ENCODE peak calls at places on chromosomes 13 and 19, in seven cellular contexts. One of them, this sample, is unnamed.

GRCh38 chr13:110116072-110116487 is 190.9 kb downstream of the COL4A1 start:
- DNase-seq in heart left ventricle: peak
- DNase-seq in ovary: no peak
- DNase-seq in left ventricle myocardium inferior: peak
- DNase-seq in AG09309: no peak
- DNase-seq in CD8-positive, alpha-beta memory T cell: peak
- DNase-seq in fibroblast of mammary gland: peak
- DNase-seq in this sample: peak

GRCh38 chr13:64397699-64398098 is 2832.4 kb downstream of the PCDH9 start:
- DNase-seq in heart left ventricle: no peak
- DNase-seq in ovary: no peak
- DNase-seq in left ventricle myocardium inferior: no peak
- DNase-seq in AG09309: no peak
- DNase-seq in CD8-positive, alpha-beta memory T cell: no peak
- DNase-seq in fibroblast of mammary gland: no peak
- DNase-seq in this sample: no peak

GRCh38 chr13:43520331-43520730 is 266.4 kb downstream of the ENOX1 start:
- DNase-seq in heart left ventricle: no peak
- DNase-seq in ovary: no peak
- DNase-seq in left ventricle myocardium inferior: no peak
- DNase-seq in AG09309: no peak
- DNase-seq in CD8-positive, alpha-beta memory T cell: no peak
- DNase-seq in fibroblast of mammary gland: peak
- DNase-seq in this sample: no peak

GRCh38 chr19:48487944-48488343 is 18.8 kb downstream of the CYTH2 start:
- DNase-seq in heart left ventricle: peak
- DNase-seq in ovary: no peak
- DNase-seq in left ventricle myocardium inferior: peak
- DNase-seq in AG09309: peak
- DNase-seq in CD8-positive, alpha-beta memory T cell: no peak
- DNase-seq in fibroblast of mammary gland: peak
- DNase-seq in this sample: peak

GRCh38 chr19:5349041-5349440 is 8.4 kb upstream of the PTPRS start:
- DNase-seq in heart left ventricle: no peak
- DNase-seq in ovary: no peak
- DNase-seq in left ventricle myocardium inferior: no peak
- DNase-seq in AG09309: no peak
- DNase-seq in CD8-positive, alpha-beta memory T cell: no peak
- DNase-seq in fibroblast of mammary gland: no peak
- DNase-seq in this sample: no peak

GRCh38 chr19:55283548-55284393 is at the start of gene BRSK1:
- DNase-seq in heart left ventricle: peak
- DNase-seq in ovary: peak
- DNase-seq in left ventricle myocardium inferior: peak
- DNase-seq in AG09309: no peak
- DNase-seq in CD8-positive, alpha-beta memory T cell: peak
- DNase-seq in fibroblast of mammary gland: peak
- DNase-seq in this sample: no peak

GRCh38 chr13:49046002-49046401 is 70.3 kb downstream of the FNDC3A start:
- DNase-seq in heart left ventricle: no peak
- DNase-seq in ovary: no peak
- DNase-seq in left ventricle myocardium inferior: no peak
- DNase-seq in AG09309: peak
- DNase-seq in CD8-positive, alpha-beta memory T cell: no peak
- DNase-seq in fibroblast of mammary gland: peak
- DNase-seq in this sample: no peak

GRCh38 chr13:24247016-24247415 is 62.4 kb upstream of the C1QTNF9 start:
- DNase-seq in heart left ventricle: no peak
- DNase-seq in ovary: no peak
- DNase-seq in left ventricle myocardium inferior: no peak
- DNase-seq in AG09309: no peak
- DNase-seq in CD8-positive, alpha-beta memory T cell: no peak
- DNase-seq in fibroblast of mammary gland: no peak
- DNase-seq in this sample: no peak

GRCh38 chr13:23684647-23685046 is 114.4 kb downstream of the TNFRSF19 start:
- DNase-seq in heart left ventricle: no peak
- DNase-seq in ovary: no peak
- DNase-seq in left ventricle myocardium inferior: no peak
- DNase-seq in AG09309: no peak
- DNase-seq in CD8-positive, alpha-beta memory T cell: no peak
- DNase-seq in fibroblast of mammary gland: no peak
- DNase-seq in this sample: no peak

GRCh38 chr19:18900700-18901502 is 4.9 kb upstream of the CERS1 start:
- DNase-seq in heart left ventricle: no peak
- DNase-seq in ovary: no peak
- DNase-seq in left ventricle myocardium inferior: no peak
- DNase-seq in AG09309: no peak
- DNase-seq in CD8-positive, alpha-beta memory T cell: no peak
- DNase-seq in fibroblast of mammary gland: no peak
- DNase-seq in this sample: peak

GRCh38 chr13:97627566-97627965 is 193.6 kb downstream of the RAP2A start:
- DNase-seq in heart left ventricle: peak
- DNase-seq in ovary: peak
- DNase-seq in left ventricle myocardium inferior: peak
- DNase-seq in AG09309: peak
- DNase-seq in CD8-positive, alpha-beta memory T cell: no peak
- DNase-seq in fibroblast of mammary gland: peak
- DNase-seq in this sample: peak

GRCh38 chr19:48090281-48090802 is 20.3 kb downstream of the PLA2G4C start:
- DNase-seq in heart left ventricle: no peak
- DNase-seq in ovary: no peak
- DNase-seq in left ventricle myocardium inferior: no peak
- DNase-seq in AG09309: peak
- DNase-seq in CD8-positive, alpha-beta memory T cell: no peak
- DNase-seq in fibroblast of mammary gland: no peak
- DNase-seq in this sample: no peak

GRCh38 chr19:31135841-31136240 is 213.4 kb downstream of the TSHZ3 start:
- DNase-seq in heart left ventricle: no peak
- DNase-seq in ovary: no peak
- DNase-seq in left ventricle myocardium inferior: no peak
- DNase-seq in AG09309: no peak
- DNase-seq in CD8-positive, alpha-beta memory T cell: no peak
- DNase-seq in fibroblast of mammary gland: peak
- DNase-seq in this sample: no peak

GRCh38 chr19:18089726-18090125 is 3.0 kb upstream of the IL12RB1 start:
- DNase-seq in heart left ventricle: no peak
- DNase-seq in ovary: no peak
- DNase-seq in left ventricle myocardium inferior: no peak
- DNase-seq in AG09309: no peak
- DNase-seq in CD8-positive, alpha-beta memory T cell: no peak
- DNase-seq in fibroblast of mammary gland: no peak
- DNase-seq in this sample: no peak

GRCh38 chr19:41700381-41701195 is 7.8 kb upstream of the CEACAM5 start:
- DNase-seq in heart left ventricle: no peak
- DNase-seq in ovary: no peak
- DNase-seq in left ventricle myocardium inferior: no peak
- DNase-seq in AG09309: no peak
- DNase-seq in CD8-positive, alpha-beta memory T cell: no peak
- DNase-seq in fibroblast of mammary gland: no peak
- DNase-seq in this sample: no peak

GRCh38 chr13:75550159-75550567 is 572 bp downstream of the UCHL3 start:
- DNase-seq in heart left ventricle: no peak
- DNase-seq in ovary: no peak
- DNase-seq in left ventricle myocardium inferior: no peak
- DNase-seq in AG09309: no peak
- DNase-seq in CD8-positive, alpha-beta memory T cell: no peak
- DNase-seq in fibroblast of mammary gland: peak
- DNase-seq in this sample: no peak

GRCh38 chr13:29369060-29369743 is 226.3 kb downstream of the SLC7A1 start:
- DNase-seq in heart left ventricle: no peak
- DNase-seq in ovary: no peak
- DNase-seq in left ventricle myocardium inferior: no peak
- DNase-seq in AG09309: no peak
- DNase-seq in CD8-positive, alpha-beta memory T cell: no peak
- DNase-seq in fibroblast of mammary gland: peak
- DNase-seq in this sample: no peak

GRCh38 chr19:8610928-8611284 is 391 bp upstream of the ADAMTS10 start:
- DNase-seq in heart left ventricle: no peak
- DNase-seq in ovary: no peak
- DNase-seq in left ventricle myocardium inferior: no peak
- DNase-seq in AG09309: no peak
- DNase-seq in CD8-positive, alpha-beta memory T cell: no peak
- DNase-seq in fibroblast of mammary gland: no peak
- DNase-seq in this sample: no peak
- H3K4me3 ChIP-seq in heart left ventricle: peak
- H3K4me3 ChIP-seq in ovary: peak
- H3K4me3 ChIP-seq in left ventricle myocardium inferior: peak
- H3K4me3 ChIP-seq in AG09309: no peak
- H3K4me3 ChIP-seq in CD8-positive, alpha-beta memory T cell: no peak
- H3K4me3 ChIP-seq in fibroblast of mammary gland: no peak
- H3K4me3 ChIP-seq in this sample: peak

GRCh38 chr19:11641241-11641640 is 44.0 kb downstream of the ZNF627 start:
- DNase-seq in heart left ventricle: no peak
- DNase-seq in ovary: no peak
- DNase-seq in left ventricle myocardium inferior: no peak
- DNase-seq in AG09309: no peak
- DNase-seq in CD8-positive, alpha-beta memory T cell: no peak
- DNase-seq in fibroblast of mammary gland: no peak
- DNase-seq in this sample: no peak

GRCh38 chr19:11639602-11640471 is 42.6 kb downstream of the ZNF627 start:
- DNase-seq in heart left ventricle: peak
- DNase-seq in ovary: peak
- DNase-seq in left ventricle myocardium inferior: peak
- DNase-seq in AG09309: peak
- DNase-seq in CD8-positive, alpha-beta memory T cell: peak
- DNase-seq in fibroblast of mammary gland: peak
- DNase-seq in this sample: peak

GRCh38 chr19:11642902-11643301 is 45.6 kb downstream of the ZNF627 start:
- DNase-seq in heart left ventricle: no peak
- DNase-seq in ovary: no peak
- DNase-seq in left ventricle myocardium inferior: no peak
- DNase-seq in AG09309: no peak
- DNase-seq in CD8-positive, alpha-beta memory T cell: no peak
- DNase-seq in fibroblast of mammary gland: no peak
- DNase-seq in this sample: no peak

GRCh38 chr19:11633223-11633622 is 35.9 kb downstream of the ZNF627 start:
- DNase-seq in heart left ventricle: no peak
- DNase-seq in ovary: no peak
- DNase-seq in left ventricle myocardium inferior: no peak
- DNase-seq in AG09309: no peak
- DNase-seq in CD8-positive, alpha-beta memory T cell: no peak
- DNase-seq in fibroblast of mammary gland: no peak
- DNase-seq in this sample: no peak

GRCh38 chr19:11639245-11639601 is 41.9 kb downstream of the ZNF627 start:
- DNase-seq in heart left ventricle: no peak
- DNase-seq in ovary: no peak
- DNase-seq in left ventricle myocardium inferior: no peak
- DNase-seq in AG09309: no peak
- DNase-seq in CD8-positive, alpha-beta memory T cell: no peak
- DNase-seq in fibroblast of mammary gland: no peak
- DNase-seq in this sample: no peak
- H3K4me3 ChIP-seq in heart left ventricle: peak
- H3K4me3 ChIP-seq in ovary: peak
- H3K4me3 ChIP-seq in left ventricle myocardium inferior: peak
- H3K4me3 ChIP-seq in AG09309: peak
- H3K4me3 ChIP-seq in CD8-positive, alpha-beta memory T cell: no peak
- H3K4me3 ChIP-seq in fibroblast of mammary gland: no peak
- H3K4me3 ChIP-seq in this sample: peak

GRCh38 chr13:114041493-114041892 is 67.6 kb upstream of the C13orf46 start:
- DNase-seq in heart left ventricle: no peak
- DNase-seq in ovary: no peak
- DNase-seq in left ventricle myocardium inferior: no peak
- DNase-seq in AG09309: no peak
- DNase-seq in CD8-positive, alpha-beta memory T cell: no peak
- DNase-seq in fibroblast of mammary gland: no peak
- DNase-seq in this sample: no peak

GRCh38 chr13:114042066-114042815 is 68.4 kb upstream of the C13orf46 start:
- DNase-seq in heart left ventricle: no peak
- DNase-seq in ovary: no peak
- DNase-seq in left ventricle myocardium inferior: no peak
- DNase-seq in AG09309: no peak
- DNase-seq in CD8-positive, alpha-beta memory T cell: no peak
- DNase-seq in fibroblast of mammary gland: no peak
- DNase-seq in this sample: no peak

GRCh38 chr13:114045113-114045735 is 71.3 kb upstream of the C13orf46 start:
- DNase-seq in heart left ventricle: no peak
- DNase-seq in ovary: no peak
- DNase-seq in left ventricle myocardium inferior: no peak
- DNase-seq in AG09309: no peak
- DNase-seq in CD8-positive, alpha-beta memory T cell: no peak
- DNase-seq in fibroblast of mammary gland: no peak
- DNase-seq in this sample: no peak

GRCh38 chr13:114044486-114044885 is 70.6 kb upstream of the C13orf46 start:
- DNase-seq in heart left ventricle: no peak
- DNase-seq in ovary: peak
- DNase-seq in left ventricle myocardium inferior: no peak
- DNase-seq in AG09309: no peak
- DNase-seq in CD8-positive, alpha-beta memory T cell: no peak
- DNase-seq in fibroblast of mammary gland: peak
- DNase-seq in this sample: peak

DNA sequence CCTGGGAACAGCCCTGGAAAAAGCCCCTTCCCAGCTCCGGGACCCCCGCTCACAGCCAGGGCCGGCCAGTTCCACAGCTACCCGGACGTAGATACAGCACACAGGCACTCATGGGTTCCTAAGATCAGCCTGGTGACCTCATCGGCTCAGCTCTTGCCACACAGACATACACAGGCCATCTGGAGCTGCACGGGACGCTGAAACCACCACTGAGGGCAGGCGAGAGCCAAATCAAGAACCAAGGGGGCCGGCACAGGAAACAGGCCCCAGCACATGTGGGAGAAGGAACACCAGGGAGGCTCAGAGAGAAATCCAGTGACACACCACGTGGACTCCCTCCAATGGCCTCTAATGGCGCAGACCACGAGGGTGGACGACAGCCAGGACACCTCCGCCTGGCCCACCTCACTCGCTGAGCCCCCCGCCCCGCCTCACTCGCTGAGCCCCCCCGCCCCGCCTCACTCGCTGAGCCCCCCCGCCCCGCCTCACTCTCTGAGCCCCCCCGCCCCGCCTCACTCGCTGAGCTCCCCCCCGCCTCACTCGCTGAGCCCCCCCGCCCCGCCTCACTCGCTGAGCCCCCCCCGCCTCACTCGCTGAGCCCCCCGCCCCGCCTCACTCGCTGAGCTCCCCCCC is 69.7 kb upstream of the C13orf46 start:
- DNase-seq in heart left ventricle: peak
- DNase-seq in ovary: peak
- DNase-seq in left ventricle myocardium inferior: peak
- DNase-seq in AG09309: no peak
- DNase-seq in CD8-positive, alpha-beta memory T cell: no peak
- DNase-seq in fibroblast of mammary gland: peak
- DNase-seq in this sample: peak
- H3K4me3 ChIP-seq in heart left ventricle: no peak
- H3K4me3 ChIP-seq in ovary: no peak
- H3K4me3 ChIP-seq in left ventricle myocardium inferior: peak
- H3K4me3 ChIP-seq in AG09309: no peak
- H3K4me3 ChIP-seq in CD8-positive, alpha-beta memory T cell: no peak
- H3K4me3 ChIP-seq in fibroblast of mammary gland: no peak
- H3K4me3 ChIP-seq in this sample: no peak

DNA sequence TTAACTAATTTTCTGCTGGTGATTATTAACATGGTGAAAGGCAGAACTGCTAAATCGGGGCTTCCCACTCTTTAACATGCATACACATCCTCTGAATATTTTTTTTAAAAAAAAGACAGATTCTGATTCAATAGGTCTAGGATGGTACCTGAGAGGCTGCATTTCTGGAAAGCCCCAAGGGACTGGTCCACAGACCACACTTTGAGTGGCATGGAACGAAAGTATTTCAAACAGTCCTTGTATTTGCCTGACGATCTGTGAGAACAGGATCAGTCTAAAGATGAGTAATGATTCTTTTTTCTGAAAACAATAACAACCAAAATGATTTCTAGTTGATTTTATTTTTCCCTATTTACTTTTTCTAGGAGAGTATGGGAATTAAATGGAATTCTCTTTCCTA is 16.7 kb upstream of the SPART start:
- DNase-seq in heart left ventricle: no peak
- DNase-seq in ovary: no peak
- DNase-seq in left ventricle myocardium inferior: no peak
- DNase-seq in AG09309: no peak
- DNase-seq in CD8-positive, alpha-beta memory T cell: no peak
- DNase-seq in fibroblast of mammary gland: no peak
- DNase-seq in this sample: no peak
- H3K4me3 ChIP-seq in heart left ventricle: no peak
- H3K4me3 ChIP-seq in ovary: no peak
- H3K4me3 ChIP-seq in left ventricle myocardium inferior: no peak
- H3K4me3 ChIP-seq in AG09309: no peak
- H3K4me3 ChIP-seq in CD8-positive, alpha-beta memory T cell: no peak
- H3K4me3 ChIP-seq in fibroblast of mammary gland: no peak
- H3K4me3 ChIP-seq in this sample: no peak